ENCODE peak calls at places on chromosome 15, in seven cellular contexts. Z, W, P, C, J, S and L are unnamed samples.

GRCh38 chr15:25368855-25369254 is 70.0 kb downstream of the UBE3A start:
- DNase-seq in S (no peak), P (no peak), J (no peak), Z (no peak), C (peak; percentile 21), W (no peak), L (no peak)

GRCh38 chr15:47652213-47652852 is 65.0 kb upstream of the SEMA6D start:
- DNase-seq in Z (no peak), C (no peak), S (no peak), J (no peak), W (no peak), P (no peak), L (no peak)

GRCh38 chr15:72173401-72173800 is 24.2 kb downstream of the GRAMD2A start:
- DNase-seq in S (no peak), C (no peak), J (no peak), P (no peak), W (no peak), Z (no peak), L (no peak)

GRCh38 chr15:80455668-80456442 is 51.7 kb downstream of the ARNT2 start:
- DNase-seq in W (peak; percentile 60), S (peak; percentile 75), J (peak; percentile 88), P (peak; percentile 49), C (peak; percentile 97), Z (no peak), L (peak; percentile 56)

GRCh38 chr15:69554321-69554961 is 101.8 kb downstream of the RPLP1 start:
- DNase-seq in C (peak; percentile 14), W (no peak), P (no peak), J (no peak), S (no peak), Z (no peak), L (no peak)

GRCh38 chr15:31552482-31553099 is 226.0 kb downstream of the KLF13 start:
- DNase-seq in P (no peak), W (no peak), Z (no peak), J (no peak), C (peak; percentile 24), S (no peak), L (no peak)

GRCh38 chr15:89195836-89196235 is 25.5 kb downstream of the RLBP1 start:
- DNase-seq in Z (no peak), C (peak; percentile 49), S (no peak), P (peak; percentile 70), J (no peak), W (no peak), L (no peak)

GRCh38 chr15:69104050-69104750 is 56.2 kb upstream of the GLCE start:
- DNase-seq in Z (no peak), W (no peak), J (no peak), C (no peak), S (no peak), P (no peak), L (no peak)

GRCh38 chr15:88704791-88705768 is 66.3 kb downstream of the ISG20 start:
- DNase-seq in C (no peak), P (peak; percentile 43), J (peak; percentile 20), W (peak; percentile 85), Z (peak; percentile 55), S (no peak), L (no peak)

GRCh38 chr15:51622269-51623180 is at the start of gene DMXL2:
- DNase-seq in P (peak; percentile 92), J (peak; percentile 81), C (peak; percentile 85), Z (peak; percentile 94), W (peak; percentile 84), S (peak; percentile 79), L (peak; percentile 89)

GRCh38 chr15:92958105-92958504 is 58.0 kb downstream of the CHD2 start:
- DNase-seq in J (no peak), P (no peak), C (peak; percentile 39), Z (no peak), W (no peak), S (no peak), L (no peak)

GRCh38 chr15:63436872-63437375 is 55.3 kb upstream of the CA12 start:
- DNase-seq in J (peak; percentile 74), W (peak; percentile 86), S (peak; percentile 80), P (peak; percentile 91), C (peak; percentile 84), Z (peak; percentile 88), L (no peak)

GRCh38 chr15:40339621-40339945 is 1.2 kb downstream of the CCDC9B start:
- DNase-seq in Z (no peak), S (no peak), P (peak; percentile 37), J (no peak), C (no peak), W (no peak), L (no peak)
- TF ChIP-seq CTCF in Z (no peak), S (no peak), P (peak; percentile 35), J (no peak), C (peak; percentile 21), W (no peak), L (no peak)

DNA sequence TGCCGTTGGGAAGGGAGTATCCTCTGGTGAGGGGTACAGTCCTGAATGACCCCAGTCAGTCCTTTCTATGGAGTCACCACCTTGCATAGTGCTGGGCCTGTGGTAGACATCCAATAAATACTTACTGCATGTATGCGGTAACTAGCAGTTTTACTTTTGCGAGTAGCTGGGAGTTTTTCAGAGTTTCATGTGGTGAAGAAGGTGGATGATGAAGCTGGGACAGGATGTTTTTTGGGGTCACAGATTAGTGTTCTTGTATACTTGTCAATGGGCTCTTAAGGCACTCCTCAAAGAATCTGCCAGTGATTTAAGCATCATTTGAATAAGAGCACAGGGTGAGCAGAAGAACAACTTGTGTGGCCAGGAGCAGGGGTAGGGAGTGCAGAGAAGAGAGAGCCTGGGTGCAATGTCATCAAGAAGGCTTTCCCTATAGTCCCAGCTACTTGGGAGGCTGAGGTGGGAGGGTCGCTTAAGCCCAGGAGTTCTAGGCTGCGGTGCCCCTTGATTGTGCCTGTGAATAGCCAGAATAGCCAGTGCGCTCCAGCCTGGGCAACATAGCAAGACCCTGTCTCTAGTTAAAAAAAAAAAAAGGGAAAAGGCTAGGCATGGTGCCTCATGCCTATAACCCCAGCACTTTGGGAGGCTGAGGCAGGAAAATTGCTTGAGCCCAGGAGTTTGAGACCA is 22.1 kb downstream of the PPCDC start:
- DNase-seq in W (no peak), S (no peak), C (no peak), P (no peak), J (no peak), Z (no peak), L (no peak)
- TF ChIP-seq CTCF in W (no peak), S (no peak), C (no peak), P (no peak), J (no peak), Z (no peak), L (no peak)

GRCh38 chr15:67820147-67820991 is 4.9 kb upstream of the SKOR1 start:
- DNase-seq in P (no peak), Z (peak; percentile 41), S (no peak), C (no peak), W (no peak), J (no peak), L (peak; percentile 2)

GRCh38 chr15:67823371-67824156 is 1.7 kb upstream of the SKOR1 start:
- DNase-seq in P (no peak), C (no peak), S (no peak), W (no peak), J (no peak), Z (peak; percentile 50), L (no peak)

GRCh38 chr15:67820992-67821783 is 4.1 kb upstream of the SKOR1 start:
- DNase-seq in P (peak; percentile 72), J (no peak), S (no peak), W (peak; percentile 71), Z (peak; percentile 84), C (peak; percentile 51), L (peak; percentile 80)

GRCh38 chr15:67822537-67823370 is 2.6 kb upstream of the SKOR1 start:
- DNase-seq in W (no peak), Z (peak; percentile 64), C (no peak), J (no peak), S (no peak), P (no peak), L (peak; percentile 2)

DNA sequence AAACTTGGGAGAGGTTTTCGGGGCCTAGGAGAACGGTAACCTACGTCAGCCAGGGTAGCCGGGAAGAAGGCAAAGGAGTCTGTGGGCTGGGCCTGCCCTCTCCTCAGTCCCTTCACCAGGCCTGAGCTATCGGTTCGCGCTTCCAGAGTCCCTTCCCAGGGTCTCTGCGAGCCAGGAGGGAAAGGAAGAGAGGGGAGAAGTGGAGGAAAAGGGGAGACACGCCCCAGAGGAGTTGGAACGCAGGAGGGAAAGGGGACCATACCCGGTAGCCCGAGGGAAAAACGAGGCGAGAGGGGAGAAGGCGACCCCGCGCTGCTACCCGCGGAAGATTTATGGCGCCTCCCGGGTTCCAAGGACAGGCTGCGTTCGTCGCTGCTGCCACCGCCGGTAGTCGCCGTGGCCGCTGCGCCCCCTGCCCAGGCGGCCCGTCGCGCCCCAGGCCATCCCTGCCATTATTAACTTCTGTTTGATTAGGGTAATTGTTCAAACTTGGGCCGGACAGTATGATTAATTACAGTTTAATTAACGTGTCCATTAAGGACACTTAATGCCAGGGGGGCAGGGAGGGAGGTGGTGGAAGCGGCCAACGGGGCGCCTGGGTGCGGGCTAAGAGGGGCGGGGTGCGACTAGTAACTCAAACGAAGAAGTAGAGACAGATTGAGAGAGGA is 3.4 kb upstream of the SKOR1 start:
- DNase-seq in J (no peak), Z (peak; percentile 40), S (no peak), P (no peak), C (no peak), W (no peak), L (no peak)
- TF ChIP-seq CTCF in J (no peak), Z (no peak), S (no peak), P (no peak), C (no peak), W (no peak), L (no peak)

GRCh38 chr15:45026646-45027045 is 3.7 kb downstream of the SORD start:
- DNase-seq in W (no peak), Z (no peak), J (no peak), S (peak; percentile 16), C (no peak), P (no peak), L (no peak)

GRCh38 chr15:45021331-45021730 is 1.7 kb upstream of the SORD start:
- DNase-seq in S (no peak), Z (no peak), J (peak; percentile 7), P (no peak), C (peak; percentile 32), W (no peak), L (no peak)

GRCh38 chr15:45023659-45024320 is 795 bp downstream of the SORD start:
- DNase-seq in W (no peak), J (peak; percentile 22), Z (no peak), S (no peak), P (no peak), C (peak; percentile 5), L (no peak)

GRCh38 chr15:45027220-45027619 is 4.2 kb downstream of the SORD start:
- DNase-seq in C (no peak), W (no peak), J (no peak), Z (no peak), S (no peak), P (no peak), L (no peak)

DNA sequence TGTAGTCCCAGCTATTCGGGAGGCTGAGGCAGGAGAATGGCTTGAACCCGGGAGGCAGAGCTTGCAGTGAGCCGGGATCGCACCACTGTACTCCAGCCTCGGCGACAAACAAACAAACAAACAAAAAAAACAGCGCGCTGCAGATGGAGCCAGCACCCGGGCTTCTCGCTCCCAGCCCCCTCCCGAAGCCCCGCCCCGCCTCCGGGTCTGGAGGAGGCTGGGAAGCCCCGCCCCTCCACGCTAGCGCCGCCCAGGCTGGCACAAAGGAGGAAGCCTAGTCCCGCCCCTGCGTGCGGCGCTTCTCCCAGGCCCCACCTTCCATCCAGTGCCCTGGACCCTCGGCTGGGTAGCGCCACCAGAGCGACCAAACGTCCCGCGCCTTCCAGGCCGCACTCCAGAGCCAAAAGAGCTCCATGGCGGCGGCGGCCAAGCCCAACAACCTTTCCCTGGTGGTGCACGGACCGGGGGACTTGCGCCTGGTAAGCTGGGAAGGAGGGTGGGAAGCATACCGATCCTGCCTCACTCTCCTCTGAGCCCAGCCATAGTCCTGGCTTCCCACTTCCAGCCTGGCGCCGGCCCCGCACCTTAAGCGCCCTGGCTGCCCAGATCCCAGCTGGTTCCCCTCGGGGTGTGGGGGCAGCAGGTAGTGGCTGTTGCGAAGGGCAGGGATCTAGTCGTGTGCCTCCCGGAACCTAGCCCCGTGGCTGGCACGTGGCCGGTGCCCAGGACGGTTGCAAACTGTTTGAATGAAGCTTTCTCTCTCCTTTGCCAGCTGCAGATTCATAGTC is at the start of gene SORD:
- DNase-seq in P (peak; percentile 96), C (peak; percentile 69), Z (peak; percentile 95), J (peak; percentile 79), W (peak; percentile 94), S (peak; percentile 96), L (peak; percentile 95)
- TF ChIP-seq CTCF in P (peak; percentile 5), C (no peak), Z (no peak), J (no peak), W (no peak), S (no peak), L (no peak)